ENCODE peak calls at places on chromosome 3, in five cellular contexts. T is ELF-1; E is HEK293T; X is Kasumi-1; U is stimulated activated CD4-positive, alpha-beta T cell treated with anti-CD3 and anti-CD28 coated beads, TNF-alpha, amount 100 ng/mL, for 24 hours. A is an unnamed sample.
A peak's percentile ranks its signal among the peaks of the same experiment; 100 is the strongest.

GRCh38 chr3:189188466-189188865 is 16.7 kb downstream of the TPRG1 start:
- DNase-seq in T (no peak), E (no peak), X (no peak), U (no peak), A (no peak)

GRCh38 chr3:55719508-55719907 is 232.4 kb upstream of the WNT5A start:
- DNase-seq in T (no peak), E (no peak), X (no peak), U (no peak), A (no peak)

GRCh38 chr3:124592658-124593441 is 137.4 kb upstream of the UMPS start:
- DNase-seq in T (peak; percentile 87), E (no peak), X (no peak), U (peak; percentile 19), A (peak; percentile 27)

GRCh38 chr3:48989126-48989795 is 780 bp upstream of the P4HTM start:
- DNase-seq in T (peak; percentile 55), E (no peak), X (no peak), U (no peak), A (no peak)

GRCh38 chr3:85710490-85710889 is 751.7 kb downstream of the CADM2 start:
- DNase-seq in T (no peak), E (no peak), X (no peak), U (no peak), A (peak; percentile 21)

GRCh38 chr3:71264840-71265239 is 318.7 kb downstream of the FOXP1 start:
- DNase-seq in T (no peak), E (no peak), X (no peak), U (no peak), A (no peak)

GRCh38 chr3:114800272-114800671 is 346.8 kb downstream of the ZBTB20 start:
- DNase-seq in T (no peak), E (no peak), X (no peak), U (no peak), A (no peak)

GRCh38 chr3:56355570-56356185 is 112.6 kb downstream of the ERC2 start:
- DNase-seq in T (peak; percentile 14), E (no peak), X (no peak), U (no peak), A (peak; percentile 84)

GRCh38 chr3:69560818-69561217 is 174.9 kb upstream of the FRMD4B start:
- DNase-seq in T (no peak), E (no peak), X (peak; percentile 38), U (no peak), A (no peak)

GRCh38 chr3:43995078-43995928 is 246.4 kb upstream of the TOPAZ1 start:
- DNase-seq in T (peak; percentile 47), E (peak; percentile 57), X (no peak), U (no peak), A (peak; percentile 44)

GRCh38 chr3:127141921-127142730 is 50.8 kb upstream of the PRR23E start:
- DNase-seq in T (no peak), E (no peak), X (no peak), U (no peak), A (peak; percentile 57)

GRCh38 chr3:136602818-136603217 is 149.4 kb downstream of the STAG1 start:
- DNase-seq in T (no peak), E (no peak), X (no peak), U (no peak), A (no peak)

GRCh38 chr3:79405183-79405582 is 362.6 kb downstream of the ROBO1 start:
- DNase-seq in T (no peak), E (no peak), X (no peak), U (no peak), A (no peak)

GRCh38 chr3:194569252-194569651 is 64.0 kb downstream of the TMEM44 start:
- DNase-seq in T (peak; percentile 46), E (no peak), X (no peak), U (no peak), A (no peak)

GRCh38 chr3:17176757-17177156 is 292.0 kb downstream of the PLCL2 start:
- DNase-seq in T (no peak), E (no peak), X (no peak), U (no peak), A (no peak)

GRCh38 chr3:53269888-53270880 is 14.4 kb upstream of the TKT start:
- DNase-seq in T (peak; percentile 100), E (peak; percentile 54), X (peak; percentile 79), U (no peak), A (peak; percentile 100)

GRCh38 chr3:5202267-5202666 is 14.8 kb downstream of the EDEM1 start:
- DNase-seq in T (no peak), E (no peak), X (no peak), U (no peak), A (no peak)

GRCh38 chr3:107211608-107212007 is 165.6 kb upstream of the CCDC54 start:
- DNase-seq in T (no peak), E (no peak), X (no peak), U (no peak), A (peak; percentile 67)

GRCh38 chr3:126613481-126614187 is 41.3 kb downstream of the TXNRD3 start:
- DNase-seq in T (no peak), E (no peak), X (no peak), U (no peak), A (no peak)

GRCh38 chr3:189282189-189282588 is 110.4 kb downstream of the TPRG1 start:
- DNase-seq in T (no peak), E (no peak), X (no peak), U (no peak), A (no peak)

GRCh38 chr3:129827765-129828164 is 65.7 kb downstream of the TMCC1 start:
- DNase-seq in T (no peak), E (no peak), X (peak; percentile 44), U (peak; percentile 3), A (no peak)

GRCh38 chr3:70963412-70963811 is 620.1 kb downstream of the FOXP1 start:
- DNase-seq in T (peak; percentile 25), E (no peak), X (peak; percentile 16), U (no peak), A (no peak)

GRCh38 chr3:58341376-58341775 is 8.7 kb downstream of the PXK start:
- DNase-seq in T (no peak), E (no peak), X (no peak), U (no peak), A (no peak)

GRCh38 chr3:144746631-144747030 is 775.0 kb downstream of the DIPK2A start:
- DNase-seq in T (no peak), E (no peak), X (no peak), U (no peak), A (no peak)

GRCh38 chr3:194664857-194665256 is 7.1 kb downstream of the LSG1 start:
- DNase-seq in T (no peak), E (no peak), X (no peak), U (no peak), A (no peak)

GRCh38 chr3:3170998-3171397 is 8.5 kb downstream of the CRBN start:
- DNase-seq in T (no peak), E (no peak), X (peak; percentile 66), U (no peak), A (peak; percentile 17)